ENCODE peak calls at places on chromosome 5, in five cellular contexts. F, Q, M, V and N are unnamed samples.
A peak's percentile ranks its signal among the peaks of the same experiment; 100 is the strongest.

GRCh38 chr5:56632199-56632598 is 183.2 kb upstream of the MAP3K1 start:
- DNase-seq in F (no peak), M (no peak), V (no peak), Q (no peak), N (no peak)

GRCh38 chr5:157198277-157199058 is 17.8 kb downstream of the ITK start:
- DNase-seq in V (no peak), M (no peak), Q (no peak), F (no peak), N (peak; percentile 47)

GRCh38 chr5:64635056-64635686 is 55.1 kb upstream of the SHISAL2B start:
- DNase-seq in V (no peak), F (no peak), Q (peak; percentile 39), M (peak; percentile 31), N (no peak)

GRCh38 chr5:15683332-15683731 is 183.4 kb downstream of the FBXL7 start:
- DNase-seq in Q (peak; percentile 24), M (no peak), F (no peak), V (no peak), N (no peak)

GRCh38 chr5:167642779-167643517 is 648.5 kb upstream of the WWC1 start:
- DNase-seq in M (peak; percentile 95), Q (peak; percentile 92), F (no peak), V (no peak), N (no peak)

GRCh38 chr5:163456029-163456589 is 3.8 kb downstream of the NUDCD2 start:
- DNase-seq in F (no peak), M (no peak), V (no peak), Q (no peak), N (no peak)

GRCh38 chr5:170254056-170254455 is 21.3 kb downstream of the C5orf58 start:
- DNase-seq in F (no peak), M (no peak), V (peak; percentile 67), Q (no peak), N (peak; percentile 79)

GRCh38 chr5:3386676-3387075 is 209.0 kb upstream of the IRX1 start:
- DNase-seq in V (no peak), M (no peak), F (no peak), Q (no peak), N (no peak)

GRCh38 chr5:110354341-110354740 is 372.1 kb downstream of the TMEM232 start:
- DNase-seq in F (peak; percentile 62), V (no peak), Q (no peak), M (peak; percentile 45), N (no peak)

GRCh38 chr5:176891331-176891958 is 7.7 kb downstream of the HK3 start:
- DNase-seq in V (no peak), F (peak; percentile 12), M (no peak), Q (no peak), N (no peak)

GRCh38 chr5:135245521-135246499 is 153.2 kb downstream of the MACROH2A1 start:
- DNase-seq in V (peak; percentile 9), M (peak; percentile 85), Q (peak; percentile 73), F (peak; percentile 5), N (no peak)

GRCh38 chr5:170579623-170580022 is 75.8 kb downstream of the KCNIP1 start:
- DNase-seq in F (no peak), M (no peak), V (no peak), Q (no peak), N (no peak)

GRCh38 chr5:91095321-91095720 is 287.8 kb downstream of the ARRDC3 start:
- DNase-seq in Q (no peak), V (no peak), F (no peak), M (no peak), N (no peak)

GRCh38 chr5:158382473-158382872 is 523.5 kb upstream of the CLINT1 start:
- DNase-seq in Q (peak; percentile 97), F (peak; percentile 84), M (peak; percentile 99), V (peak; percentile 36), N (no peak)

GRCh38 chr5:59744531-59744992 is 149.0 kb downstream of the PDE4D start:
- DNase-seq in Q (peak; percentile 25), M (peak; percentile 71), V (no peak), F (no peak), N (no peak)

GRCh38 chr5:31196309-31196708 is 2.8 kb downstream of the CDH6 start:
- DNase-seq in M (peak; percentile 10), V (no peak), F (no peak), Q (peak; percentile 66), N (no peak)

GRCh38 chr5:157164521-157164920 is 1.5 kb downstream of the GARIN3 start:
- DNase-seq in V (no peak), F (no peak), M (no peak), Q (no peak), N (no peak)

GRCh38 chr5:125485003-125485641 is 738.7 kb upstream of the ZNF608 start:
- DNase-seq in Q (peak; percentile 97), M (peak; percentile 99), V (peak; percentile 61), F (peak; percentile 76), N (no peak)

GRCh38 chr5:152595327-152595890 is 190.3 kb upstream of the NMUR2 start:
- DNase-seq in M (no peak), V (no peak), Q (no peak), F (no peak), N (no peak)

GRCh38 chr5:145478651-145479050 is 356.5 kb downstream of the PRELID2 start:
- DNase-seq in F (no peak), M (no peak), V (no peak), Q (peak; percentile 76), N (no peak)

GRCh38 chr5:141845371-141845821 is 32.8 kb downstream of the PCDH1 start:
- DNase-seq in V (no peak), F (no peak), M (peak; percentile 20), Q (no peak), N (no peak)

GRCh38 chr5:170584446-170584845 is 80.6 kb downstream of the KCNIP1 start:
- DNase-seq in V (no peak), F (peak; percentile 50), M (no peak), Q (no peak), N (no peak)

GRCh38 chr5:54311178-54311811 is 922 bp upstream of the ARL15 start:
- DNase-seq in M (peak; percentile 52), Q (peak; percentile 26), F (no peak), V (no peak), N (no peak)

GRCh38 chr5:150630459-150631325 is 9.8 kb upstream of the SYNPO start:
- DNase-seq in M (no peak), Q (no peak), F (peak; percentile 19), V (no peak), N (no peak)
- H3K4me1 ChIP-seq in M (peaks cover 24% of the 10 kb centered on the region), Q (peaks cover 45% of the 10 kb centered on the region), F (peaks cover 82% of the 10 kb centered on the region), V (peaks cover 5% of the 10 kb centered on the region), N (peaks cover under 1% of the 10 kb centered on the region)

GRCh38 chr5:14415516-14416074 is 166.0 kb upstream of the OTULINL start:
- DNase-seq in F (no peak), Q (no peak), V (no peak), M (no peak), N (no peak)

GRCh38 chr5:14414615-14415515 is 166.7 kb upstream of the OTULINL start:
- DNase-seq in M (no peak), F (no peak), V (no peak), Q (no peak), N (no peak)

GRCh38 chr5:14414007-14414406 is 167.6 kb upstream of the OTULINL start:
- DNase-seq in F (no peak), Q (no peak), V (no peak), M (no peak), N (no peak)

GRCh38 chr5:14410942-14411258 is 170.7 kb upstream of the OTULINL start:
- DNase-seq in F (no peak), V (no peak), M (peak; percentile 43), Q (no peak), N (no peak)

DNA sequence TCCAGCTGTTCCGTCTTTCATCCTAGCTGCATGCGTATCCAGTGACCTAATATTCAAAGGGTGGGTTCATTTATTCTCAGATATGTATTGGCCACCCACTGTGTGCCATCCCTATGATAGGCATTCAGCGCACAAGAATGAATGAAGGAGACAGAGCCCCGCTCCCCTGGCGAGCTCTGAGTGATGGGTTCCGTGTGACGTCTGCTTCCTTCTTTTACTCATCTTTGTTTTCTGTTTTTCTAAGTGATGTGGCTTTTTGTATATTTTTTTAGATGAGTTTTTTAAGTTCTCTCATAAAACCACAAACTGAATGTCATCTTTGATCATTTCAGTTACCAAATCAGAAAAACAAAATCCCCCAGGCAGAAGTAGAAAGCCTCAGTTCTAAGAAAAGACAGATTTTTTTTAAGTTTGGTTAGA is 168.3 kb upstream of the OTULINL start:
- DNase-seq in Q (peak; percentile 63), M (no peak), V (no peak), F (no peak), N (peak; percentile 57)
- H3K36me3 ChIP-seq in Q (peaks cover 72% of the 10 kb centered on the region), M (peaks cover 60% of the 10 kb centered on the region), V (no peaks in the 10 kb centered on the region), F (peaks cover 35% of the 10 kb centered on the region), N (no peaks in the 10 kb centered on the region)

GRCh38 chr5:140259509-140259908 is 43.4 kb downstream of the PFDN1 start:
- DNase-seq in M (no peak), Q (no peak), V (no peak), F (no peak), N (peak; percentile 27)

GRCh38 chr5:140262839-140263238 is 40.1 kb downstream of the PFDN1 start:
- DNase-seq in M (no peak), V (no peak), Q (no peak), F (no peak), N (no peak)

GRCh38 chr5:140262221-140262620 is 40.7 kb downstream of the PFDN1 start:
- DNase-seq in V (no peak), F (no peak), M (no peak), Q (no peak), N (no peak)

GRCh38 chr5:140260089-140260656 is 42.7 kb downstream of the PFDN1 start:
- DNase-seq in M (no peak), F (no peak), V (no peak), Q (no peak), N (no peak)

DNA sequence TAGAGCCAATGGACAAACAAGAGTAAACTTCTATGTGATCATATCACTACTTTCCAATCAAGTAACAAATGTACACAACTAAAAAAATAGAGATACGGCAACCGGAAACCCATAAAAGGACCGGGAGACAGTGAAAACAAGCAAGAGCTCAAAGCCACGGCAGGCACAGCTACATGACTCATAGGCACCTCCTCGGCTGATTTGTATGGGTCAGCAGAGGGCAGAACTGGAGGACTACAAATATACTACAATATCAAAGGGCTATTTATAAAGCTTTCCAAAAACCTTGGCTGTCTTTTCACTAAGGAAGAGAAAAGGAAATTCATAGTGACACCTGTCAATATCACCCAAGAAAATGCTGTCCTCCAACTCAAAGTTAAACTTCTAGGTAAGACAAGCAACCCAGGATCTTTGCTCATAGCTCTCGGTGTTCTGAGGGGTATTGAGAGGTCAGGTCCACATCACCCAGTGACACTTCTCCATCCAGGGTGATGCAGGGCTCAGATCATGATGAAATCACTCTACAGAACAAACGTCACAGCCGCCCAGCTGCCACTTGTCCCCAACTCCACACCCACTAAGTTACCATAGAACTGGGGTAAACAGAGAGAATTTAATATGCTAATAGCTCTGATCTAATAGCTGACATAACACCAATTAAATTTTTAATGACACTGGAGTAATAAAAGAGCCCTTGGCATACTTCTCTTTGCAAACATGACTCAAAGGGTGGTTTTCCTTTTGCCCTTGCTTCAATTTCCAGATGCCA is 41.3 kb downstream of the PFDN1 start:
- DNase-seq in Q (peak; percentile 92), V (peak; percentile 58), M (peak; percentile 94), F (peak; percentile 91), N (no peak)
- H3K27ac ChIP-seq in Q (peak overlapping the region; percentile 7), V (peak overlapping the region; percentile 77), M (peak overlapping the region; percentile 60), F (peak overlapping the region; percentile 66), N (no peak overlapping the region)

DNA sequence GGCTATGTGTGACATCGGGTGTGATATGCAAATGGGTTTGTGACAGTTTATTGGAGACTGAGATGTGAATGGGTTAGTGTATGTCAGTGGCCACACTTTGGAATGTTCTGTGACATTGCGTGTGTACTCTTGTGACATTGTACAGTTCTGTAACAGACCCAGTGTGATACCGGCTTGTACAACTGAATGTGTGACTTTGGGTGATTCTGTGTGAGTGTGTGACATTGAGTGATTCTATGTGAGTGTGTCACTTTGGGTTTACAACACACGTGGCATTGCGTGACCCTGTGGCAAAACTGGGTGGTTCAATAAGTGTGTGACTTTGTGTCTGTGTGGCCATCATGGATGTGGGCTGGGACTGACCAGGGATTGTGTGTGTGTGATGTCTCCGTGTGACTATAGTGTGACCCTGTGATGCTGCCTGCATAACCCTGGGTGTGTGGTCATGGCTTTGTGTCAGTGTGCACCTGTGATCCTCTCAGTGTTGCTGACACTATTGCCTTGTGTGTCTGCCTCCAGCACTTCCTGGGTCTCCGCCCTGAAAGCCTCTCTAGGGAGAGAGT is 38.3 kb downstream of the CXXC5 start:
- DNase-seq in Q (no peak), F (no peak), M (no peak), V (no peak), N (no peak)
- H3K4me1 ChIP-seq in Q (peaks cover 17% of the 10 kb centered on the region), F (peaks cover 26% of the 10 kb centered on the region), M (peaks cover 24% of the 10 kb centered on the region), V (peaks cover 8% of the 10 kb centered on the region), N (no peaks in the 10 kb centered on the region)